ENCODE peak calls at places on chromosome 17, in eight cellular contexts. One of them, this sample, is unnamed.

GRCh38 chr17:75524971-75525805 is at the start of gene LLGL2:
- DNase-seq in endothelial cell: peak
- DNase-seq in CD8-positive, alpha-beta T cell: peak
- DNase-seq in brain microvascular endothelial cell: no peak
- DNase-seq in BJ: no peak
- DNase-seq in AG09319: no peak
- DNase-seq in psoas muscle: peak
- DNase-seq in GM20000: peak
- DNase-seq in this sample: peak

GRCh38 chr17:73255671-73256181 is 6.0 kb downstream of the CPSF4L start:
- DNase-seq in endothelial cell: peak
- DNase-seq in AG09319: no peak
- DNase-seq in brain microvascular endothelial cell: peak
- DNase-seq in GM20000: peak
- DNase-seq in BJ: no peak
- DNase-seq in CD8-positive, alpha-beta T cell: peak
- DNase-seq in psoas muscle: peak
- DNase-seq in this sample: peak

GRCh38 chr17:18139949-18140348 is 31.4 kb downstream of the MYO15A start:
- DNase-seq in CD8-positive, alpha-beta T cell: no peak
- DNase-seq in BJ: no peak
- DNase-seq in AG09319: no peak
- DNase-seq in GM20000: no peak
- DNase-seq in endothelial cell: no peak
- DNase-seq in brain microvascular endothelial cell: no peak
- DNase-seq in psoas muscle: no peak
- DNase-seq in this sample: no peak

GRCh38 chr17:32445976-32446375 is 1.7 kb downstream of the PSMD11 start:
- DNase-seq in psoas muscle: no peak
- DNase-seq in GM20000: no peak
- DNase-seq in CD8-positive, alpha-beta T cell: no peak
- DNase-seq in endothelial cell: no peak
- DNase-seq in brain microvascular endothelial cell: peak
- DNase-seq in BJ: no peak
- DNase-seq in AG09319: no peak
- DNase-seq in this sample: no peak

GRCh38 chr17:73175962-73176565 is 11.3 kb downstream of the SSTR2 start:
- DNase-seq in endothelial cell: no peak
- DNase-seq in BJ: no peak
- DNase-seq in psoas muscle: no peak
- DNase-seq in CD8-positive, alpha-beta T cell: no peak
- DNase-seq in GM20000: no peak
- DNase-seq in brain microvascular endothelial cell: no peak
- DNase-seq in AG09319: no peak
- DNase-seq in this sample: no peak

GRCh38 chr17:41307647-41308046 is 1.5 kb downstream of the KRTAP16-1 start:
- DNase-seq in GM20000: no peak
- DNase-seq in BJ: no peak
- DNase-seq in psoas muscle: no peak
- DNase-seq in endothelial cell: no peak
- DNase-seq in CD8-positive, alpha-beta T cell: no peak
- DNase-seq in brain microvascular endothelial cell: peak
- DNase-seq in AG09319: no peak
- DNase-seq in this sample: no peak

GRCh38 chr17:83083368-83084201 is 4.2 kb downstream of the METRNL start:
- DNase-seq in psoas muscle: peak
- DNase-seq in brain microvascular endothelial cell: peak
- DNase-seq in AG09319: peak
- DNase-seq in BJ: peak
- DNase-seq in CD8-positive, alpha-beta T cell: peak
- DNase-seq in GM20000: no peak
- DNase-seq in endothelial cell: no peak
- DNase-seq in this sample: peak

GRCh38 chr17:44198721-44199552 is 747 bp downstream of the ATXN7L3 start:
- DNase-seq in BJ: no peak
- DNase-seq in AG09319: no peak
- DNase-seq in psoas muscle: peak
- DNase-seq in brain microvascular endothelial cell: no peak
- DNase-seq in CD8-positive, alpha-beta T cell: peak
- DNase-seq in endothelial cell: peak
- DNase-seq in GM20000: peak
- DNase-seq in this sample: peak

GRCh38 chr17:82297280-82297803 is 20.1 kb downstream of the CD7 start:
- DNase-seq in AG09319: no peak
- DNase-seq in psoas muscle: peak
- DNase-seq in endothelial cell: no peak
- DNase-seq in CD8-positive, alpha-beta T cell: peak
- DNase-seq in GM20000: peak
- DNase-seq in brain microvascular endothelial cell: peak
- DNase-seq in BJ: peak
- DNase-seq in this sample: peak

GRCh38 chr17:29376667-29377268 is 13.4 kb upstream of the TAOK1 start:
- DNase-seq in AG09319: no peak
- DNase-seq in GM20000: no peak
- DNase-seq in CD8-positive, alpha-beta T cell: no peak
- DNase-seq in endothelial cell: no peak
- DNase-seq in BJ: peak
- DNase-seq in psoas muscle: no peak
- DNase-seq in brain microvascular endothelial cell: peak
- DNase-seq in this sample: peak

GRCh38 chr17:34306466-34306865 is 12.8 kb upstream of the CCL8 start:
- DNase-seq in AG09319: no peak
- DNase-seq in endothelial cell: peak
- DNase-seq in CD8-positive, alpha-beta T cell: no peak
- DNase-seq in GM20000: no peak
- DNase-seq in brain microvascular endothelial cell: peak
- DNase-seq in psoas muscle: no peak
- DNase-seq in BJ: no peak
- DNase-seq in this sample: peak
- TF ChIP-seq CTCF in AG09319: peak
- TF ChIP-seq CTCF in endothelial cell: no peak
- TF ChIP-seq CTCF in CD8-positive, alpha-beta T cell: no peak
- TF ChIP-seq CTCF in GM20000: no peak
- TF ChIP-seq CTCF in brain microvascular endothelial cell: peak
- TF ChIP-seq CTCF in psoas muscle: peak
- TF ChIP-seq CTCF in BJ: peak
- TF ChIP-seq CTCF in this sample: peak

GRCh38 chr17:54009502-54009901 is 186.8 kb downstream of the KIF2B start:
- DNase-seq in endothelial cell: no peak
- DNase-seq in CD8-positive, alpha-beta T cell: no peak
- DNase-seq in psoas muscle: no peak
- DNase-seq in GM20000: no peak
- DNase-seq in brain microvascular endothelial cell: no peak
- DNase-seq in BJ: no peak
- DNase-seq in AG09319: no peak
- DNase-seq in this sample: no peak

GRCh38 chr17:54015734-54016133 is 193.0 kb downstream of the KIF2B start:
- DNase-seq in BJ: no peak
- DNase-seq in brain microvascular endothelial cell: no peak
- DNase-seq in CD8-positive, alpha-beta T cell: no peak
- DNase-seq in endothelial cell: no peak
- DNase-seq in AG09319: no peak
- DNase-seq in psoas muscle: no peak
- DNase-seq in GM20000: no peak
- DNase-seq in this sample: no peak

GRCh38 chr17:54007855-54008254 is 185.1 kb downstream of the KIF2B start:
- DNase-seq in endothelial cell: no peak
- DNase-seq in AG09319: no peak
- DNase-seq in brain microvascular endothelial cell: no peak
- DNase-seq in CD8-positive, alpha-beta T cell: no peak
- DNase-seq in GM20000: no peak
- DNase-seq in BJ: no peak
- DNase-seq in psoas muscle: no peak
- DNase-seq in this sample: no peak

DNA sequence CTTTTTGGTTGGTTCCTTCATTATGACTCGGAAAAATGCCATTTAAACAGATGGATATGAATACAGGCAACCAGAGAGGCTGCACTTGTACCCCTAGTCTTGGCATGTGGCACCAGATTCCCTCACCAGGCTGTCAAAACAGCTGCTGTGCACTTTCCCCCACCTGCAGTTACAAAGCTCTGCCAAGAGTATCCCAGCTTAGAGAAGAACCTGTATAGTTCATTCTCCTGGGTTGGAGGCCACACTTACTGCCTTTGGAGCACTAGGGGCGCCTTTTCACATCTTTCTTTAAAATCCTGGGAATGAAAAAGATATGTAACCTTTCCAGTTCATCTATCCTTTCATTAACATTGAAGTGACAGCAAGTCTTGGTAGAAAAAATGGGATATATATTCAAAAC is 190.4 kb downstream of the KIF2B start:
- DNase-seq in endothelial cell: no peak
- DNase-seq in CD8-positive, alpha-beta T cell: no peak
- DNase-seq in brain microvascular endothelial cell: no peak
- DNase-seq in psoas muscle: no peak
- DNase-seq in AG09319: no peak
- DNase-seq in BJ: no peak
- DNase-seq in GM20000: no peak
- DNase-seq in this sample: no peak
- TF ChIP-seq CTCF in endothelial cell: no peak
- TF ChIP-seq CTCF in CD8-positive, alpha-beta T cell: no peak
- TF ChIP-seq CTCF in brain microvascular endothelial cell: no peak
- TF ChIP-seq CTCF in psoas muscle: no peak
- TF ChIP-seq CTCF in AG09319: no peak
- TF ChIP-seq CTCF in BJ: no peak
- TF ChIP-seq CTCF in GM20000: no peak
- TF ChIP-seq CTCF in this sample: no peak

GRCh38 chr17:3892095-3892998 is 506 bp downstream of the CAMKK1 start:
- DNase-seq in AG09319: no peak
- DNase-seq in psoas muscle: peak
- DNase-seq in GM20000: peak
- DNase-seq in endothelial cell: peak
- DNase-seq in brain microvascular endothelial cell: peak
- DNase-seq in BJ: peak
- DNase-seq in CD8-positive, alpha-beta T cell: peak
- DNase-seq in this sample: peak
- TF ChIP-seq CTCF in AG09319: no peak
- TF ChIP-seq CTCF in psoas muscle: no peak
- TF ChIP-seq CTCF in GM20000: no peak
- TF ChIP-seq CTCF in endothelial cell: no peak
- TF ChIP-seq CTCF in brain microvascular endothelial cell: no peak
- TF ChIP-seq CTCF in BJ: no peak
- TF ChIP-seq CTCF in CD8-positive, alpha-beta T cell: peak
- TF ChIP-seq CTCF in this sample: no peak

GRCh38 chr17:49494937-49495841 is at the start of gene NGFR:
- DNase-seq in GM20000: peak
- DNase-seq in psoas muscle: peak
- DNase-seq in brain microvascular endothelial cell: no peak
- DNase-seq in CD8-positive, alpha-beta T cell: peak
- DNase-seq in BJ: no peak
- DNase-seq in endothelial cell: peak
- DNase-seq in AG09319: no peak
- DNase-seq in this sample: no peak
- TF ChIP-seq CTCF in GM20000: peak
- TF ChIP-seq CTCF in psoas muscle: no peak
- TF ChIP-seq CTCF in brain microvascular endothelial cell: no peak
- TF ChIP-seq CTCF in CD8-positive, alpha-beta T cell: no peak
- TF ChIP-seq CTCF in BJ: no peak
- TF ChIP-seq CTCF in endothelial cell: no peak
- TF ChIP-seq CTCF in AG09319: no peak
- TF ChIP-seq CTCF in this sample: no peak

DNA sequence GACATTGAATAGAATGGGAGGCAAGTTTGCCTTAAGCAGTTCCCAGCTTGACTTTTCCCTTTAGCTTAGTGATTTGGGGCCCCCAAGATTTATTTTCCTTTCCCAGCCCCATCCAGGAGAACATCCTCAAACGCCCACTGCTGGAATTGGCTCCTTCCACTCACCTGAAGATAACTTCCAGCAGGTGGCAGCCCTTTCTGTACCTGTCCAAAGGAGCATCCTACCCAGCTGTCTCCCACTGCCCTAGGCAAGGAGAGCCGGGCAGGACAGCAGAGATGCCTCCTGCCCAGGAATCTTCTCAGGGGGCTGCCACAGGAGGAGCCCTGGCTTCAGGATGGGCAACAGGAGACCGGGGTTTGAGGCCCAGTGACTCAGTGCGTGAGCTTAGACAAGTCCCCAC is 6.4 kb downstream of the CACNG5 start:
- DNase-seq in psoas muscle: no peak
- DNase-seq in CD8-positive, alpha-beta T cell: no peak
- DNase-seq in BJ: no peak
- DNase-seq in endothelial cell: no peak
- DNase-seq in brain microvascular endothelial cell: no peak
- DNase-seq in GM20000: no peak
- DNase-seq in AG09319: no peak
- DNase-seq in this sample: peak
- TF ChIP-seq CTCF in psoas muscle: no peak
- TF ChIP-seq CTCF in CD8-positive, alpha-beta T cell: no peak
- TF ChIP-seq CTCF in BJ: no peak
- TF ChIP-seq CTCF in endothelial cell: no peak
- TF ChIP-seq CTCF in brain microvascular endothelial cell: no peak
- TF ChIP-seq CTCF in GM20000: no peak
- TF ChIP-seq CTCF in AG09319: no peak
- TF ChIP-seq CTCF in this sample: no peak